ENCODE peak calls at places on chromosomes 13 and 19, in five cellular contexts. One of them, this sample, is unnamed.

GRCh38 chr13:43273362-43273761 is 250.0 kb downstream of the DNAJC15 start:
- DNase-seq in AG08396: no peak
- DNase-seq in NCI-H1436: no peak
- DNase-seq in NCI-H1694: no peak
- DNase-seq in type B pancreatic cell: no peak
- DNase-seq in this sample: peak

GRCh38 chr19:15812059-15812722 is 3.3 kb downstream of the OR10H1 start:
- DNase-seq in AG08396: no peak
- DNase-seq in NCI-H1436: no peak
- DNase-seq in NCI-H1694: no peak
- DNase-seq in type B pancreatic cell: no peak
- DNase-seq in this sample: no peak

GRCh38 chr13:90414691-90415596 is 932.5 kb upstream of the MIR17HG start:
- DNase-seq in AG08396: peak
- DNase-seq in NCI-H1436: no peak
- DNase-seq in NCI-H1694: no peak
- DNase-seq in type B pancreatic cell: no peak
- DNase-seq in this sample: no peak

GRCh38 chr13:114203536-114203935 is 24.5 kb downstream of the CFAP97D2 start:
- DNase-seq in AG08396: no peak
- DNase-seq in NCI-H1436: no peak
- DNase-seq in NCI-H1694: peak
- DNase-seq in type B pancreatic cell: no peak
- DNase-seq in this sample: no peak

GRCh38 chr19:35288843-35289355 is 3.1 kb upstream of the MAG start:
- DNase-seq in AG08396: no peak
- DNase-seq in NCI-H1436: no peak
- DNase-seq in NCI-H1694: no peak
- DNase-seq in type B pancreatic cell: no peak
- DNase-seq in this sample: no peak

GRCh38 chr13:35554972-35555623 is 78.6 kb upstream of the MAB21L1 start:
- DNase-seq in AG08396: no peak
- DNase-seq in NCI-H1436: no peak
- DNase-seq in NCI-H1694: no peak
- DNase-seq in type B pancreatic cell: no peak
- DNase-seq in this sample: no peak

GRCh38 chr13:54226866-54227265 is 1198.3 kb downstream of the OLFM4 start:
- DNase-seq in AG08396: no peak
- DNase-seq in NCI-H1436: no peak
- DNase-seq in NCI-H1694: no peak
- DNase-seq in type B pancreatic cell: no peak
- DNase-seq in this sample: no peak

GRCh38 chr19:7500811-7501450 is 12.1 kb upstream of the PEX11G start:
- DNase-seq in AG08396: peak
- DNase-seq in NCI-H1436: peak
- DNase-seq in NCI-H1694: peak
- DNase-seq in type B pancreatic cell: peak
- DNase-seq in this sample: no peak

GRCh38 chr19:13024958-13025653 is 29.8 kb downstream of the NFIX start:
- DNase-seq in AG08396: no peak
- DNase-seq in NCI-H1436: no peak
- DNase-seq in NCI-H1694: no peak
- DNase-seq in type B pancreatic cell: no peak
- DNase-seq in this sample: no peak

GRCh38 chr19:49468746-49469447 is 5.1 kb upstream of the FLT3LG start:
- DNase-seq in AG08396: no peak
- DNase-seq in NCI-H1436: peak
- DNase-seq in NCI-H1694: no peak
- DNase-seq in type B pancreatic cell: no peak
- DNase-seq in this sample: peak

GRCh38 chr19:42276821-42277220 is 7.8 kb downstream of the CIC start:
- DNase-seq in AG08396: peak
- DNase-seq in NCI-H1436: no peak
- DNase-seq in NCI-H1694: no peak
- DNase-seq in type B pancreatic cell: no peak
- DNase-seq in this sample: no peak

GRCh38 chr13:102561933-102562332 is 34.9 kb upstream of the TPP2 start:
- DNase-seq in AG08396: no peak
- DNase-seq in NCI-H1436: no peak
- DNase-seq in NCI-H1694: no peak
- DNase-seq in type B pancreatic cell: no peak
- DNase-seq in this sample: no peak

GRCh38 chr19:7263521-7263920 is 30.7 kb downstream of the INSR start:
- DNase-seq in AG08396: no peak
- DNase-seq in NCI-H1436: no peak
- DNase-seq in NCI-H1694: no peak
- DNase-seq in type B pancreatic cell: no peak
- DNase-seq in this sample: no peak

GRCh38 chr13:27006519-27007161 is 165.0 kb downstream of the USP12 start:
- DNase-seq in AG08396: peak
- DNase-seq in NCI-H1436: no peak
- DNase-seq in NCI-H1694: peak
- DNase-seq in type B pancreatic cell: no peak
- DNase-seq in this sample: no peak